ENCODE peak calls at places on chromosomes 5 and 9, in seven cellular contexts. Z is heart right ventricle, H is fibroblast of the aortic adventitia, T is AG09319, X is foreskin keratinocyte, M is CD14-positive monocyte, D is sigmoid colon. V is an unnamed sample.
A peak's percentile ranks its signal among the peaks of the same experiment; 100 is the strongest.

GRCh38 chr9:134314039-134314949 is 12.0 kb upstream of the RXRA start:
- DNase-seq in Z (no peak), H (no peak), T (no peak), X (no peak), M (peak; percentile 42), D (peak; percentile 63), V (no peak)

GRCh38 chr9:91784673-91785402 is 165.2 kb downstream of the ROR2 start:
- DNase-seq in Z (no peak), H (no peak), T (no peak), X (no peak), M (no peak), D (peak; percentile 38), V (no peak)

GRCh38 chr9:5832093-5832542 is 799 bp downstream of the ERMP1 start:
- DNase-seq in Z (peak; percentile 4), H (no peak), T (no peak), X (no peak), M (no peak), D (no peak), V (peak; percentile 21)

GRCh38 chr5:149195337-149195887 is 54.1 kb downstream of the ABLIM3 start:
- DNase-seq in Z (peak; percentile 71), H (no peak), T (no peak), X (no peak), M (no peak), D (no peak), V (no peak)

GRCh38 chr9:14315754-14316573 is 2.0 kb upstream of the NFIB start:
- DNase-seq in Z (no peak), H (peak; percentile 65), T (no peak), X (no peak), M (no peak), D (no peak), V (no peak)

GRCh38 chr9:81613002-81613750 is 76.2 kb downstream of the TLE1 start:
- DNase-seq in Z (peak; percentile 63), H (peak; percentile 94), T (peak; percentile 91), X (no peak), M (no peak), D (peak; percentile 92), V (no peak)

GRCh38 chr9:134340475-134341186 is 14.4 kb downstream of the RXRA start:
- DNase-seq in Z (peak; percentile 76), H (no peak), T (no peak), X (no peak), M (peak; percentile 65), D (no peak), V (no peak)

GRCh38 chr5:32713396-32714381 is 2.6 kb downstream of the NPR3 start:
- DNase-seq in Z (no peak), H (peak; percentile 68), T (no peak), X (no peak), M (no peak), D (peak; percentile 69), V (no peak)

GRCh38 chr9:93132946-93133640 is 958 bp downstream of the NINJ1 start:
- DNase-seq in Z (no peak), H (no peak), T (no peak), X (no peak), M (no peak), D (peak; percentile 84), V (no peak)

GRCh38 chr9:135074354-135075233 is 12.9 kb upstream of the OLFM1 start:
- DNase-seq in Z (no peak), H (no peak), T (no peak), X (no peak), M (peak; percentile 34), D (peak; percentile 57), V (no peak)

GRCh38 chr5:112186401-112186990 is 232.6 kb downstream of the EPB41L4A start:
- DNase-seq in Z (no peak), H (peak; percentile 56), T (peak; percentile 10), X (peak; percentile 13), M (no peak), D (no peak), V (peak; percentile 13)

GRCh38 chr5:60891667-60892066 is 47.6 kb upstream of the ELOVL7 start:
- DNase-seq in Z (no peak), H (no peak), T (no peak), X (no peak), M (no peak), D (no peak), V (no peak)

GRCh38 chr5:149416977-149417713 is 38.1 kb upstream of the IL17B start:
- DNase-seq in Z (peak; percentile 30), H (no peak), T (peak; percentile 64), X (no peak), M (no peak), D (peak; percentile 82), V (no peak)

GRCh38 chr5:16757989-16758501 is 141.2 kb upstream of the RETREG1 start:
- DNase-seq in Z (no peak), H (no peak), T (no peak), X (no peak), M (no peak), D (no peak), V (no peak)

GRCh38 chr5:101143526-101143925 is 240.4 kb upstream of the ST8SIA4 start:
- DNase-seq in Z (no peak), H (no peak), T (no peak), X (no peak), M (no peak), D (no peak), V (no peak)

GRCh38 chr9:116103976-116104820 is 49.4 kb upstream of the PAPPA start:
- DNase-seq in Z (no peak), H (no peak), T (no peak), X (no peak), M (no peak), D (no peak), V (no peak)

GRCh38 chr9:120308495-120308894 is 271.5 kb downstream of the CDK5RAP2 start:
- DNase-seq in Z (no peak), H (no peak), T (no peak), X (no peak), M (no peak), D (no peak), V (no peak)

GRCh38 chr5:83777856-83778255 is 57.2 kb upstream of the HAPLN1 start:
- DNase-seq in Z (no peak), H (no peak), T (no peak), X (no peak), M (no peak), D (no peak), V (no peak)

GRCh38 chr5:128869970-128870747 is 95.1 kb upstream of the SLC27A6 start:
- DNase-seq in Z (no peak), H (no peak), T (no peak), X (no peak), M (no peak), D (no peak), V (no peak)

GRCh38 chr9:12253941-12254340 is 439.2 kb upstream of the TYRP1 start:
- DNase-seq in Z (no peak), H (no peak), T (no peak), X (no peak), M (no peak), D (no peak), V (no peak)

GRCh38 chr9:121288874-121289553 is 21.1 kb downstream of the GSN start:
- DNase-seq in Z (peak; percentile 60), H (peak; percentile 85), T (no peak), X (peak; percentile 86), M (peak; percentile 74), D (peak; percentile 94), V (no peak)

GRCh38 chr5:26329562-26330189 is 708.7 kb downstream of the CDH9 start:
- DNase-seq in Z (no peak), H (no peak), T (no peak), X (no peak), M (no peak), D (no peak), V (no peak)

GRCh38 chr5:156913719-156914370 is 49.2 kb downstream of the TIMD4 start:
- DNase-seq in Z (no peak), H (no peak), T (no peak), X (no peak), M (no peak), D (no peak), V (peak; percentile 78)

GRCh38 chr5:132283423-132284043 is 10.7 kb upstream of the SLC22A4 start:
- DNase-seq in Z (peak; percentile 43), H (peak; percentile 59), T (no peak), X (no peak), M (no peak), D (no peak), V (no peak)

DNA sequence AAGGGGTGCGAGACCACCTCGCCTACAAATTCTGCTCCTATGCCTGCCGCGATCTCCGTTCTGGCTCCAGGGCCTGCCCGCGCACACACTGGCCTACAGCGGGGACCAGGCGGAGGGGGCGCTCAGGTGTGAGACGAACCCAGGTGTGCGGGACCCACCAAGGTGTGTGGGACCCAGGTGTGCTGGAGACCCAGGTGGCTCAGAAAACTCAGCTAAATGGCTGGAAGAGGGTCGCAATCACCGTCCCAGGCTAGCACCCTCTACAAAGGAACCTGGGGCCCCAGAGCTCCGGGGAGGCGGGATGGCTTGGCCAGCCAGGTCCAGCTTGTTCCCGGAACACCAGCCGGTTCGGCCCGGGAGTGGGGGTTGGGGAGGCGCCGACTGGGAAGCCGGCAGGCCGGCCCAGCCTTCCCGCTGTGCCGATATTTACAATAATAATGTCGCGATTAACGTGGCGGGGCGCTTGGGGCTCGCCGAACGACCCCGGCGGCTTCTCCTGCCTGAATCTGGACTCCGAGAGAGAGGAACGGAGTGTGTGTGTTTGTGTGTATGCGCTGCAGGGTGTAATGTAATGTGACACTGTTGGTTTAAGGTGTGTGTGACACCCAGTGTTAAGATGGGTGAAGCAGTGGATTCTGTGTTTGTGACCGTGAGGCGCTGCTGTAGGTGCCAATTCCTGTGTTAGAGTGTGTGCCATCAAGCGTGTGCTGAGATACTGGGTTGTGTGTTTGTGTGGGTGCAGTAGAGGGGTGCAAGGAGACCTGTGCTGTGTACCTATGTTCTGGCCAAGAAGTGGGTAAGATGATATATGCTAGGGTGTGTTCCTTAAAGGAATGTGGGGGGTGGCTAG is 1.4 kb downstream of the PCDH1 start:
- DNase-seq in Z (no peak), H (no peak), T (no peak), X (no peak), M (no peak), D (no peak), V (no peak)
- TF ChIP-seq CTCF in Z (no peak), H (no peak), T (no peak), X (no peak), M (no peak), D (no peak), V (no peak)

GRCh38 chr5:38166832-38167231 is 91.5 kb upstream of the EGFLAM start:
- DNase-seq in Z (no peak), H (no peak), T (no peak), X (no peak), M (no peak), D (no peak), V (no peak)
- TF ChIP-seq CTCF in Z (no peak), H (no peak), T (no peak), X (no peak), M (no peak), D (no peak), V (no peak)

GRCh38 chr5:173329370-173330150 is 1.3 kb upstream of the STC2 start:
- DNase-seq in Z (no peak), H (no peak), T (no peak), X (no peak), M (no peak), D (no peak), V (no peak)
- TF ChIP-seq CTCF in Z (no peak), H (no peak), T (peak; percentile 12), X (peak; percentile 10), M (no peak), D (no peak), V (no peak)

DNA sequence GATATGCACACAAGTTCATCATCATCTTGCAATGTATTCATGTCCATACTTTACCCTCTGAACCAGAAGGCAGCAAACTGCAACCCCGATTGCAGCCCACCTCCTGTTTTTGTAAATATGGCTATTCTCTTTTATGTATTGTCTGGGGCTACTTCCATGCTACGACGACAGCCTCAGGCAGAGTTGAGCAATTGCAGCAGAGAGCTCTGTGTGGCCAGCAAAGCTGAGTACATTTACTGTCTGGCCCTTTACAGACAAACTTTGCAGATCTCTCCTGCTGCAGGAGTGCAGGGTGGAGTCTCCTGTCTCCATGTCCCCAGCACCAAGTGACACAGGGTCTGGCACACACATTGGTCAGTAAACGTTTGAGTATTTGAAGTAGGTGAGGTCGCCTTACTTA is 27.0 kb downstream of the PRRC2B start:
- DNase-seq in Z (no peak), H (peak; percentile 63), T (no peak), X (no peak), M (no peak), D (no peak), V (no peak)
- TF ChIP-seq CTCF in Z (peak; percentile 36), H (peak; percentile 54), T (peak; percentile 42), X (peak; percentile 23), M (no peak), D (peak; percentile 18), V (no peak)

V was measured in GM12864.